ENCODE peak calls at places on chromosome 17, in seven cellular contexts. U is body of pancreas, X is neuronal stem cell, V is ascending aorta, Q is A549, A is H9, N is heart left ventricle. Y is an unnamed sample. For H3K4me1 and H3K9me3, the result is how much of the 10 kb centered on the place peaks cover.

GRCh38 chr17:76422406-76422805 is 30.5 kb downstream of the UBE2O start:
- DNase-seq in U (no peak), X (no peak), V (no peak), Q (no peak), A (no peak), N (no peak), Y (no peak)

GRCh38 chr17:19566176-19566575 is 32.5 kb downstream of the SLC47A1 start:
- DNase-seq in U (no peak), X (no peak), V (no peak), Q (no peak), A (no peak), N (no peak), Y (no peak)

GRCh38 chr17:33640629-33641028 is 347.5 kb upstream of the ASIC2 start:
- DNase-seq in U (no peak), X (peak), V (no peak), Q (no peak), A (peak), N (no peak), Y (no peak)

GRCh38 chr17:13634001-13634400 is 32.3 kb upstream of the HS3ST3A1 start:
- DNase-seq in U (no peak), X (no peak), V (no peak), Q (no peak), A (no peak), N (no peak), Y (no peak)

GRCh38 chr17:76271669-76272540 is 6.8 kb downstream of the UBALD2 start:
- DNase-seq in U (peak), X (no peak), V (no peak), Q (no peak), A (peak), N (no peak), Y (no peak)

GRCh38 chr17:40168262-40168832 is 8.9 kb upstream of the RAPGEFL1 start:
- DNase-seq in U (peak), X (no peak), V (no peak), Q (peak), A (peak), N (no peak), Y (no peak)

GRCh38 chr17:30234954-30235353 is 543 bp downstream of the SLC6A4 start:
- DNase-seq in U (no peak), X (no peak), V (no peak), Q (no peak), A (peak), N (no peak), Y (no peak)

GRCh38 chr17:9002610-9003354 is 18.5 kb upstream of the NTN1 start:
- DNase-seq in U (peak), X (peak), V (no peak), Q (peak), A (peak), N (no peak), Y (no peak)

GRCh38 chr17:43453331-43453812 is 30.4 kb upstream of the DHX8 start:
- DNase-seq in U (no peak), X (no peak), V (no peak), Q (no peak), A (no peak), N (peak), Y (no peak)

GRCh38 chr17:4142107-4142900 is 526 bp downstream of the ZZEF1 start:
- DNase-seq in U (peak), X (no peak), V (no peak), Q (peak), A (no peak), N (peak), Y (no peak)

GRCh38 chr17:44223574-44224046 is 4.1 kb upstream of the UBTF start:
- DNase-seq in U (peak), X (no peak), V (no peak), Q (no peak), A (no peak), N (no peak), Y (no peak)

GRCh38 chr17:82173351-82174041 is 39.1 kb downstream of the CCDC57 start:
- DNase-seq in U (no peak), X (no peak), V (no peak), Q (no peak), A (peak), N (no peak), Y (no peak)

GRCh38 chr17:21058098-21058893 is 15.5 kb upstream of the USP22 start:
- DNase-seq in U (no peak), X (no peak), V (no peak), Q (peak), A (peak), N (no peak), Y (no peak)
- H3K4me1 ChIP-seq in U (under half), X (under half), V (under half), Q (under half), A (under half), N (under half), Y (under half)

GRCh38 chr17:51325471-51325870 is 65.1 kb downstream of the UTP18 start:
- DNase-seq in U (no peak), X (no peak), V (no peak), Q (no peak), A (no peak), N (no peak), Y (no peak)
- H3K9me3 ChIP-seq in U (under half), X (under half), V (under half), Q (under half), A (under half), N (under half), Y (under half)

DNA sequence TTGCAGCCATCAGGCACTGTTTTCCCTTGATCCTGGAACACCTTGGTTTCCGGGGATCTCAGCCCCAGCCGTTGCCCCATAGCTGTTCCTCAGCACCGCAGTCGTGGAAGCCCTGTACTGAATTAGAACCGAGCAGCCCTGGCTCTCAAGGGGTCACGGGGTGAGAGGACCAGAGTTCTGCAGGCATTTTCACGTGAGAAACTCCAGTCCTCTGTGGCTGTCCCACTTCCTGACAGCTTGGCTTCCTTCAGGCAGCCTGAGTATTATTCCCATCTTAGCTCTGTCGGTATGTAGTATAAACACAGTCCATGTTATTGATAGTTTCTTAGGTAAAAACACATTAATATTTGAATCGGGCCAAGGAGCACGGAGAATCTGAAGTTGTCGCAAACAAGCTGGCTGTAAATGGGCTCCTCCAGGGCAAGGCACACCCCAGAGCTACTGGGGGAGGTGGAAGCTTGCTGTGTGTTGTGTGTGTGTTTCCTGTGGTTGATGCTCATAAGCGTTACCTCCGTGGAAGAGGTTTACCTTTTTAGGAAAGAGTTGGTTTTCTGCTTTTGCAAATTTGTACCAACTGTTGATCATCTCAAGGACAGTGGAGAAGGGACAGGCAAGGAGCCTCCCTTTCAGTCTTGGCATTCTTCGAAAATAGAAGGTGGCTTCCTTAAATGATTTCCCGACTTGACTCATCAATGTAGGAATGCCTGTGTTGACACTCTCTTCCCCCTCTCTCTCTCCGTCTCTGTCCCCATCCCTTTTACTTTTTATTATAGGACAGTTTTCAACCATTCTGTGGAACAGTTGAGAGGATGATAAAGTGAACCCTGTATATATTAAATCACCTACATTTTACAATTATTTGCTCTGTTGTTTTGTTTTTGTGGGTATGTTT is 208.9 kb upstream of the CHMP6 start:
- DNase-seq in U (no peak), X (no peak), V (no peak), Q (peak), A (peak), N (no peak), Y (no peak)
- H3K27ac ChIP-seq in U (no peak), X (no peak), V (peak), Q (peak), A (no peak), N (no peak), Y (peak)

GRCh38 chr17:81019563-81020442 is 15.1 kb upstream of the BAIAP2 start:
- DNase-seq in U (no peak), X (no peak), V (no peak), Q (no peak), A (no peak), N (no peak), Y (no peak)
- H3K4me1 ChIP-seq in U (under half), X (under half), V (under half), Q (under half), A (under half), N (under half), Y (under half)

DNA sequence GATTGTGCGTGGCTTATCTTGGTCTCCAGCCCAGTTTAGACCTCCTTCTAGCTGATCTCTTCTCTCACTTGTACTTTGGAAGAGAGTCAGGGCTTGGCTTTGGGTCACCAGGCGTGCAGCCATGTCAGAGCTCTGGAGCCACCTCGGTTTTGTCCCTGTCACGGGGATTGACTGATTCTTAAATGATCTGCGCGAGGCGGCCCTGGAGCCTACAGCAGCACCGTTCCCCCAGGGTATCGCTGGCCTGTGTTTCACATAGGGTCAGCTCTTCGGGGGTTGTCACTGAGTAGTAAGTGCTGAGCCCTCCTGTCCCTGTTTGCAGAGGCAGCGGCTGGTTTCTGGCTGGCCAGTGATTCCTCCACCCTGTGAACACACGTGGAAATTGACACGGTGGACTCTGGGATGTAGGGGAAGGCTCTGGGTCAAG is 209.8 kb upstream of the CHMP6 start:
- DNase-seq in U (no peak), X (no peak), V (no peak), Q (no peak), A (peak), N (no peak), Y (no peak)
- H3K9me3 ChIP-seq in U (under half), X (under half), V (under half), Q (under half), A (under half), N (under half), Y (under half)

Y was measured in esophagus squamous epithelium.